ENCODE peak calls at places on chromosomes 5 and 9, in eight cellular contexts. I is HCT116; J is kidney; A is activated T-cell treated with anti-CD3 and anti-CD28 coated beads, Interleukin-2, amount 50 U/mL, for 72 hours; W is germinal center; L is activated CD8-positive, alpha-beta memory T cell treated with anti-CD3 and anti-CD28 coated beads for 48 hours; N is NCI-H146; C is K562. O is an unnamed sample.

GRCh38 chr5:83306572-83307241 is 164.8 kb upstream of the VCAN start:
- DNase-seq in I (peak), J (no peak), A (peak), W (peak), L (no peak), N (no peak), C (no peak), O (no peak)

GRCh38 chr5:121968910-121969607 is 7.3 kb downstream of the SRFBP1 start:
- DNase-seq in I (peak), J (no peak), A (no peak), W (no peak), L (no peak), N (no peak), C (no peak), O (no peak)

GRCh38 chr5:31404325-31404724 is 127.6 kb downstream of the DROSHA start:
- DNase-seq in I (no peak), J (no peak), A (no peak), W (no peak), L (no peak), N (no peak), C (no peak), O (no peak)

GRCh38 chr9:81814794-81815464 is 113.3 kb upstream of the SPATA31D4 start:
- DNase-seq in I (no peak), J (no peak), A (no peak), W (no peak), L (no peak), N (no peak), C (no peak), O (peak)

GRCh38 chr9:108468364-108468763 is 387.4 kb downstream of the ACTL7B start:
- DNase-seq in I (peak), J (no peak), A (peak), W (peak), L (no peak), N (peak), C (peak), O (peak)

GRCh38 chr9:35749515-35750255 is 598 bp downstream of the RGP1 start:
- DNase-seq in I (no peak), J (peak), A (peak), W (peak), L (no peak), N (peak), C (peak), O (peak)

GRCh38 chr5:76612942-76613341 is 10.3 kb downstream of the F2RL2 start:
- DNase-seq in I (no peak), J (no peak), A (no peak), W (no peak), L (no peak), N (no peak), C (no peak), O (no peak)

GRCh38 chr5:88393721-88394530 is 125.3 kb upstream of the TMEM161B start:
- DNase-seq in I (no peak), J (no peak), A (no peak), W (no peak), L (no peak), N (no peak), C (no peak), O (no peak)

GRCh38 chr5:112161392-112161748 is 257.7 kb downstream of the EPB41L4A start:
- DNase-seq in I (no peak), J (no peak), A (no peak), W (no peak), L (no peak), N (no peak), C (no peak), O (no peak)

GRCh38 chr5:98108497-98108896 is 665.0 kb upstream of the RGMB start:
- DNase-seq in I (no peak), J (no peak), A (no peak), W (no peak), L (no peak), N (no peak), C (no peak), O (no peak)

GRCh38 chr5:148723143-148723542 is 68.8 kb upstream of the HTR4 start:
- DNase-seq in I (no peak), J (no peak), A (no peak), W (no peak), L (no peak), N (no peak), C (no peak), O (no peak)

GRCh38 chr9:75891277-75892167 is 1.0 kb downstream of the PCSK5 start:
- DNase-seq in I (peak), J (peak), A (peak), W (peak), L (peak), N (peak), C (peak), O (peak)

GRCh38 chr5:128062172-128062746 is 21.3 kb upstream of the SLC12A2 start:
- DNase-seq in I (no peak), J (no peak), A (no peak), W (no peak), L (no peak), N (no peak), C (no peak), O (no peak)

GRCh38 chr9:33415152-33416038 is 13.0 kb upstream of the AQP7 start:
- DNase-seq in I (peak), J (peak), A (peak), W (peak), L (peak), N (peak), C (peak), O (peak)

GRCh38 chr5:139774980-139775654 is 20.5 kb upstream of the PSD2 start:
- DNase-seq in I (no peak), J (peak), A (peak), W (peak), L (peak), N (peak), C (peak), O (peak)

GRCh38 chr5:43649256-43649655 is 46.3 kb downstream of the NNT start:
- DNase-seq in I (no peak), J (no peak), A (no peak), W (no peak), L (no peak), N (no peak), C (no peak), O (no peak)

GRCh38 chr5:78653969-78654368 is 5.4 kb upstream of the LHFPL2 start:
- DNase-seq in I (no peak), J (no peak), A (no peak), W (no peak), L (no peak), N (no peak), C (no peak), O (no peak)

GRCh38 chr9:131734165-131734610 is 5.7 kb downstream of the RAPGEF1 start:
- DNase-seq in I (no peak), J (peak), A (peak), W (peak), L (no peak), N (peak), C (no peak), O (no peak)

GRCh38 chr5:98217138-98217537 is 556.3 kb upstream of the RGMB start:
- DNase-seq in I (no peak), J (no peak), A (no peak), W (no peak), L (no peak), N (no peak), C (no peak), O (no peak)

GRCh38 chr9:134455951-134456739 is 129.9 kb downstream of the RXRA start:
- DNase-seq in I (peak), J (peak), A (peak), W (peak), L (no peak), N (no peak), C (peak), O (no peak)

GRCh38 chr9:137085918-137086530 is 761 bp upstream of the MAN1B1 start:
- DNase-seq in I (no peak), J (peak), A (peak), W (peak), L (no peak), N (peak), C (no peak), O (no peak)

GRCh38 chr9:21381752-21382339 is 3.4 kb downstream of the IFNA2 start:
- DNase-seq in I (no peak), J (no peak), A (peak), W (peak), L (no peak), N (no peak), C (no peak), O (no peak)

GRCh38 chr9:112348257-112348992 is 15.0 kb upstream of the PTBP3 start:
- DNase-seq in I (no peak), J (peak), A (peak), W (peak), L (peak), N (no peak), C (no peak), O (peak)

GRCh38 chr5:95870105-95870672 is 47.7 kb upstream of the GLRX start:
- DNase-seq in I (no peak), J (no peak), A (peak), W (no peak), L (no peak), N (no peak), C (no peak), O (no peak)

GRCh38 chr5:140413230-140413629 is 11.6 kb downstream of the ANKHD1 start:
- DNase-seq in I (no peak), J (no peak), A (no peak), W (no peak), L (no peak), N (no peak), C (no peak), O (no peak)

GRCh38 chr5:33167541-33167940 is 273.2 kb upstream of the TARS1 start:
- DNase-seq in I (no peak), J (no peak), A (no peak), W (no peak), L (no peak), N (no peak), C (no peak), O (no peak)

GRCh38 chr5:31987985-31988710 is 186.0 kb downstream of the GOLPH3 start:
- DNase-seq in I (peak), J (no peak), A (no peak), W (no peak), L (no peak), N (no peak), C (no peak), O (no peak)

GRCh38 chr5:54186108-54186507 is 124.3 kb downstream of the ARL15 start:
- DNase-seq in I (no peak), J (no peak), A (no peak), W (no peak), L (no peak), N (peak), C (no peak), O (no peak)

GRCh38 chr9:22044583-22044982 is 35.5 kb upstream of the CDKN2B start:
- DNase-seq in I (no peak), J (no peak), A (no peak), W (no peak), L (no peak), N (no peak), C (no peak), O (no peak)

GRCh38 chr5:132204330-132204729 is 23.3 kb downstream of the P4HA2 start:
- DNase-seq in I (no peak), J (no peak), A (no peak), W (no peak), L (no peak), N (no peak), C (no peak), O (no peak)

GRCh38 chr5:6902597-6902996 is 189.4 kb downstream of the TENT4A start:
- DNase-seq in I (no peak), J (no peak), A (no peak), W (no peak), L (no peak), N (no peak), C (no peak), O (peak)

GRCh38 chr9:91162784-91163440 is 198.8 kb downstream of the AUH start:
- DNase-seq in I (no peak), J (peak), A (peak), W (no peak), L (no peak), N (no peak), C (peak), O (no peak)

GRCh38 chr5:151094054-151094858 is 13.4 kb upstream of the TNIP1 start:
- DNase-seq in I (no peak), J (no peak), A (peak), W (peak), L (no peak), N (no peak), C (no peak), O (no peak)

GRCh38 chr5:180402716-180403115 is 49.6 kb upstream of the GFPT2 start:
- DNase-seq in I (no peak), J (no peak), A (no peak), W (no peak), L (no peak), N (no peak), C (no peak), O (no peak)